ENCODE peak calls at places on chromosomes 6 and 20, in six cellular contexts. X is neural crest cell; L is endothelial cell; F is GM12878; I is stimulated activated CD4-positive, alpha-beta T cell treated with anti-CD3 and anti-CD28 coated beads, Interleukin-15, amount 100 ng/mL, for 24 hours; T is transverse colon. E is an unnamed sample.

GRCh38 chr20:56859751-56860366 is 230.8 kb downstream of the TFAP2C start:
- DNase-seq in L (no peak), F (no peak), I (no peak), T (no peak), X (no peak), E (no peak)

GRCh38 chr6:47071681-47072080 is 29.5 kb upstream of the ADGRF1 start:
- DNase-seq in X (no peak), T (no peak), I (no peak), L (no peak), F (no peak), E (no peak)

GRCh38 chr6:30325873-30326445 is 768 bp upstream of the TRIM39 start:
- DNase-seq in T (no peak), X (no peak), L (peak), F (peak), I (peak), E (peak)

GRCh38 chr6:9136141-9136865 is 701.0 kb upstream of the SLC35B3 start:
- DNase-seq in T (no peak), I (no peak), F (no peak), X (no peak), L (no peak), E (no peak)

GRCh38 chr6:159893064-159893463 is 2.3 kb downstream of the MAS1 start:
- DNase-seq in I (no peak), T (no peak), F (no peak), X (no peak), L (no peak), E (no peak)

GRCh38 chr6:167849846-167850459 is 23.2 kb downstream of the AFDN start:
- DNase-seq in T (no peak), I (no peak), L (no peak), X (no peak), F (no peak), E (no peak)

GRCh38 chr20:2133318-2134183 is 31.9 kb downstream of the STK35 start:
- DNase-seq in X (no peak), I (no peak), T (no peak), F (peak), L (no peak), E (no peak)

GRCh38 chr20:41457173-41457857 is 90.7 kb upstream of the EMILIN3 start:
- DNase-seq in F (no peak), L (no peak), I (no peak), X (no peak), T (no peak), E (no peak)

GRCh38 chr6:109449064-109449788 is 6.3 kb downstream of the MICAL1 start:
- DNase-seq in F (no peak), T (no peak), X (no peak), L (no peak), I (no peak), E (no peak)

GRCh38 chr20:23151885-23152284 is 65.8 kb upstream of the CD93 start:
- DNase-seq in L (no peak), X (no peak), F (no peak), T (no peak), I (no peak), E (no peak)

GRCh38 chr6:168060521-168060931 is 18.5 kb downstream of the FRMD1 start:
- DNase-seq in F (no peak), X (peak), T (peak), L (peak), I (no peak), E (no peak)

GRCh38 chr20:36836591-36837329 is 39.2 kb upstream of the TLDC2 start:
- DNase-seq in I (peak), X (peak), L (peak), T (peak), F (no peak), E (peak)

E was measured in GM06990.